ENCODE peak calls at places on chromosome 21, in nine cellular contexts. O is tibial nerve, Z is ovary, V is erythroblast, Y is heart left ventricle, A is lower leg skin, E is breast epithelium, I is esophagus squamous epithelium, B is IMR-90. J is an unnamed sample.

GRCh38 chr21:36705679-36706481 is 7.0 kb downstream of the SIM2 start:
- DNase-seq in O (no peak), Z (no peak), V (no peak), Y (no peak), A (peak), E (no peak), I (no peak), B (no peak), J (no peak)

GRCh38 chr21:25171438-25171837 is 435.8 kb downstream of the MRPL39 start:
- DNase-seq in O (no peak), Z (no peak), V (no peak), Y (no peak), A (no peak), E (no peak), I (no peak), B (peak), J (no peak)

GRCh38 chr21:45559216-45560105 is 17.2 kb upstream of the SLC19A1 start:
- DNase-seq in O (peak), Z (no peak), V (no peak), Y (no peak), A (peak), E (no peak), I (no peak), B (no peak), J (peak)

GRCh38 chr21:21200103-21200938 is 202.1 kb downstream of the NCAM2 start:
- DNase-seq in O (peak), Z (no peak), V (peak), Y (no peak), A (peak), E (peak), I (no peak), B (peak), J (no peak)

GRCh38 chr21:38056481-38056880 is 140.2 kb upstream of the KCNJ6 start:
- DNase-seq in O (no peak), Z (no peak), V (no peak), Y (no peak), A (no peak), E (no peak), I (no peak), B (no peak), J (no peak)

GRCh38 chr21:31235671-31236450 is 108.2 kb downstream of the TIAM1 start:
- DNase-seq in O (no peak), Z (no peak), V (no peak), Y (no peak), A (no peak), E (no peak), I (no peak), B (no peak), J (no peak)

GRCh38 chr21:45969921-45970673 is 11.5 kb upstream of the COL6A1 start:
- DNase-seq in O (no peak), Z (no peak), V (no peak), Y (no peak), A (peak), E (no peak), I (no peak), B (no peak), J (no peak)

GRCh38 chr21:32994305-32994704 is 31.4 kb upstream of the OLIG2 start:
- DNase-seq in O (no peak), Z (no peak), V (peak), Y (no peak), A (no peak), E (no peak), I (no peak), B (peak), J (no peak)

GRCh38 chr21:45888361-45889009 is 93.1 kb upstream of the COL6A1 start:
- DNase-seq in O (no peak), Z (no peak), V (no peak), Y (no peak), A (no peak), E (no peak), I (no peak), B (no peak), J (peak)

GRCh38 chr21:29166853-29167252 is 36.4 kb downstream of the MAP3K7CL start:
- DNase-seq in O (no peak), Z (no peak), V (no peak), Y (no peak), A (no peak), E (no peak), I (no peak), B (no peak), J (no peak)

GRCh38 chr21:45894107-45894810 is 87.3 kb upstream of the COL6A1 start:
- DNase-seq in O (no peak), Z (peak), V (no peak), Y (peak), A (no peak), E (no peak), I (no peak), B (peak), J (peak)

GRCh38 chr21:46060596-46061061 is 37.3 kb upstream of the COL6A2 start:
- DNase-seq in O (peak), Z (peak), V (no peak), Y (peak), A (peak), E (peak), I (no peak), B (peak), J (peak)

GRCh38 chr21:39575778-39576177 is 37.0 kb upstream of the B3GALT5 start:
- DNase-seq in O (no peak), Z (no peak), V (no peak), Y (no peak), A (no peak), E (no peak), I (no peak), B (no peak), J (no peak)

GRCh38 chr21:30340714-30341573 is 3.5 kb upstream of the KRTAP27-1 start:
- DNase-seq in O (no peak), Z (no peak), V (peak), Y (no peak), A (no peak), E (no peak), I (no peak), B (peak), J (no peak)

GRCh38 chr21:46116846-46117585 is 19.1 kb downstream of the COL6A2 start:
- DNase-seq in O (peak), Z (peak), V (no peak), Y (peak), A (peak), E (no peak), I (no peak), B (no peak), J (peak)

GRCh38 chr21:15894596-15894995 is 164.8 kb downstream of the USP25 start:
- DNase-seq in O (no peak), Z (no peak), V (no peak), Y (no peak), A (no peak), E (no peak), I (no peak), B (peak), J (no peak)

GRCh38 chr21:38258803-38259485 is 2.2 kb downstream of the KCNJ15 start:
- DNase-seq in O (no peak), Z (no peak), V (no peak), Y (no peak), A (no peak), E (no peak), I (no peak), B (peak), J (no peak)

GRCh38 chr21:31410763-31411278 is 66.8 kb upstream of the TIAM1 start:
- DNase-seq in O (no peak), Z (no peak), V (no peak), Y (no peak), A (peak), E (no peak), I (no peak), B (no peak), J (no peak)

DNA sequence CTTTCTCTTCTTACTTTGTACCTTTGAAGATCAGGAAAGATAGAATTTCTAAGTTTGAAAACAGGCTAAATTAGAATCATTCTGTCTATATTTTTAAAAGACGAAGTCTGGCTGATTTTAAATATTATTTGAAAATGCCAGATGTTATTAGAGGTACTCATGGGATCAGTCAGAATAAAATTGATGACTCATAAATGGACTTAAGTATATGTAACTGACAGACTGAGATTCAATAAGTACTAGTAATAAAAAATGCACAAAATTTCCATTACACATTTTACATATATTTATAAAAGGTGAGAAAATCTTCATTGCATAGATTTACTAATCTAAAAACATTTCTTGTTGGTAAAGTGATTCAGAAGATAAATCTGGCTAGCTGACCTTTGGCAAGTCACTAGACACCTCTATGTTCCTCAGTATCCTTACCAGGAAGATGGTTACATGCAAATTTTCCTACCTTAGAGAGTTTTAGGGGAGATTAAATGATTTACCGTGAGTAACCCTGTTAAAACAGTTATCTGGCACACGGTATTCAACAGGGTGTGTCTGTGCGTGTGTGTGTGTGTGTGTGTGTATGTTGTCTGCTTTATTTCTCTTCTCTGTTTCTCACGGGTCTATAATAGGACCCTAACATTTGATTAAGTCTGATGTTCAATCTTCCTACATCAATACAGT is 189.0 kb downstream of the RUNX1 start:
- DNase-seq in O (no peak), Z (no peak), V (no peak), Y (no peak), A (no peak), E (no peak), I (no peak), B (no peak), J (no peak)
- TF ChIP-seq POLR2A in O (no peak), Z (no peak), V (no peak), Y (no peak), A (no peak), E (no peak), I (no peak), B (peak), J (no peak)

GRCh38 chr21:27040738-27041137 is 73.8 kb upstream of the ADAMTS5 start:
- DNase-seq in O (no peak), Z (no peak), V (no peak), Y (no peak), A (no peak), E (no peak), I (no peak), B (no peak), J (no peak)

GRCh38 chr21:27033467-27033866 is 66.6 kb upstream of the ADAMTS5 start:
- DNase-seq in O (no peak), Z (no peak), V (no peak), Y (no peak), A (no peak), E (no peak), I (no peak), B (no peak), J (no peak)

GRCh38 chr21:27036736-27037301 is 69.9 kb upstream of the ADAMTS5 start:
- DNase-seq in O (no peak), Z (no peak), V (no peak), Y (no peak), A (no peak), E (no peak), I (no peak), B (peak), J (no peak)

GRCh38 chr21:27035791-27036190 is 68.9 kb upstream of the ADAMTS5 start:
- DNase-seq in O (no peak), Z (no peak), V (no peak), Y (no peak), A (no peak), E (no peak), I (no peak), B (no peak), J (no peak)

GRCh38 chr21:27034796-27035195 is 67.9 kb upstream of the ADAMTS5 start:
- DNase-seq in O (no peak), Z (no peak), V (no peak), Y (no peak), A (no peak), E (no peak), I (no peak), B (no peak), J (no peak)
- TF ChIP-seq POLR2A in O (no peak), Z (no peak), V (no peak), Y (no peak), A (no peak), E (no peak), I (no peak), B (no peak), J (no peak)

GRCh38 chr21:34594566-34595234 is 20.2 kb downstream of the RCAN1 start:
- DNase-seq in O (no peak), Z (no peak), V (no peak), Y (no peak), A (no peak), E (no peak), I (no peak), B (no peak), J (no peak)

GRCh38 chr21:34596561-34597271 is 18.2 kb downstream of the RCAN1 start:
- DNase-seq in O (no peak), Z (no peak), V (no peak), Y (no peak), A (no peak), E (no peak), I (no peak), B (no peak), J (no peak)

GRCh38 chr21:34593423-34593822 is 21.5 kb downstream of the RCAN1 start:
- DNase-seq in O (no peak), Z (no peak), V (no peak), Y (no peak), A (no peak), E (no peak), I (no peak), B (no peak), J (no peak)

GRCh38 chr21:34593954-34594531 is 20.9 kb downstream of the RCAN1 start:
- DNase-seq in O (no peak), Z (no peak), V (no peak), Y (no peak), A (no peak), E (no peak), I (no peak), B (no peak), J (no peak)

DNA sequence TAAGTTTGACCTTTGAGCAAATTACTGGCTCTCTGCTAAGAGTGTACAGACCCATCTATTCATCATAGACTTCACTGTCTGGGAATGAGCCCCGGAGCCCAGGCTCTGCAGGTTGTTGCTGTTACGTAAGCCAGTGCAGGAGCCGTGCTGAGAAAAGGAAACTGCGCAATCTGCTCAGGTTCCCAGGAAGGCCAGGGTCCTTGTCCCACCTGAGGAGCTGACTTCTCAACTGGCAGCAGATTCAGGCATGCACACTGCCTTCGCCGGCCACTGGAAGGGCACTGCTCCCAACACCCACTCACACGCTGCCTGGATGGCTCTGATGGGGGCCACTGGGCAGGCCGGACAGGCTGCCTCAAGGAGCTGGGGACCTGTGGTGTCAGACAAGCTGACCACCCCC is 19.5 kb downstream of the RCAN1 start:
- DNase-seq in O (no peak), Z (no peak), V (no peak), Y (no peak), A (no peak), E (no peak), I (no peak), B (no peak), J (no peak)
- TF ChIP-seq POLR2A in O (no peak), Z (no peak), V (no peak), Y (no peak), A (no peak), E (no peak), I (no peak), B (no peak), J (no peak)

DNA sequence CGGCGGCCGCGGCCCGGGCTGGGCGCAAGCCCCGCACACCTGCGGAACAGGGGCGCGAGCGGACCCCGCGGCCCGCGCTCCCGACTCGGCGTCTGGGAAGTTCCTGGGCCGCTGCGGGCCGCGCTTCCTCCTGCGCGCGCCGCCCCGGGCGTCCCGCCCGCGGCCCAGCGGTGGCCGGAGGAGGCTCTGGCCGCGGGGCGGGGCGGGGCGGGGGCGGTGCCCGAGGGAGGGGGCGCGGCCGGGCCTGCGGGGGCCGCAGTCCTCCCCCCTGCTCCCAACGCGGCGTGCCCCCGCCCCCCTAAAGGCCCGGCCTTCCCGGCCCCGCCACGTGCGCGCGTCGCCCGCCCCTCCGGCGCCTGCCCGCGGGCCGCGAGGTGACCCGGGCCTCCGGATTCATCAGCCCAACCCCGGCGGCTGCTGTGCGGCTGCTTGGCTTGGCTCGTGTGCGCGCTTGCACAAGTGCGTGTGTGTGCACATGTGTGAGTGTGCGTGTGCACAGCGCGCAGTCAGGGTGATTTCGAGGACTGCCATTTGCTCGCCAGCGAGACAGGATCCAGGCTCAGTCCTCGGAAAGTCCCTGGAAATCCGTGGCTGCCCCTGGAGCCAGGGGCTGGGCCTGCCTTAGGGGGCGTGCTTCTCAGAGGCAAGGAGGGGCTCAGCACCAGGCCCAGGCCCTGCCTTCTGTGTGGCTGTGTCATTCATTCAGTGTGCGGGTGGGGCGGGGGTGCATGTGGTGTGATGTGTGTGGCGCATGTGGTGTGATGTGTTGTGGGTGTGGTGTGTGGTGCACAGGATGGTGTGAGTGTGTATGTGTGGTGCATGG is at the start of gene C2CD2:
- DNase-seq in O (no peak), Z (peak), V (peak), Y (peak), A (no peak), E (no peak), I (no peak), B (peak), J (peak)
- TF ChIP-seq POLR2A in O (peak), Z (no peak), V (no peak), Y (no peak), A (no peak), E (no peak), I (peak), B (peak), J (no peak)

GRCh38 chr21:17612023-17612564 is 607 bp downstream of the BTG3 start:
- DNase-seq in O (no peak), Z (peak), V (peak), Y (peak), A (peak), E (peak), I (peak), B (peak), J (peak)

GRCh38 chr21:17611414-17612022 is 1.2 kb downstream of the BTG3 start:
- DNase-seq in O (peak), Z (peak), V (peak), Y (peak), A (peak), E (peak), I (peak), B (peak), J (peak)

GRCh38 chr21:17610862-17611261 is 1.8 kb downstream of the BTG3 start:
- DNase-seq in O (no peak), Z (no peak), V (peak), Y (no peak), A (no peak), E (no peak), I (no peak), B (peak), J (no peak)

GRCh38 chr21:17613242-17613676 is 558 bp upstream of the BTG3 start:
- DNase-seq in O (peak), Z (peak), V (peak), Y (peak), A (peak), E (peak), I (no peak), B (no peak), J (no peak)

GRCh38 chr21:17612565-17613241 is at the start of gene BTG3:
- DNase-seq in O (peak), Z (peak), V (peak), Y (peak), A (peak), E (peak), I (no peak), B (peak), J (peak)
- TF ChIP-seq POLR2A in O (peak), Z (peak), V (peak), Y (no peak), A (peak), E (peak), I (peak), B (peak), J (peak)

DNA sequence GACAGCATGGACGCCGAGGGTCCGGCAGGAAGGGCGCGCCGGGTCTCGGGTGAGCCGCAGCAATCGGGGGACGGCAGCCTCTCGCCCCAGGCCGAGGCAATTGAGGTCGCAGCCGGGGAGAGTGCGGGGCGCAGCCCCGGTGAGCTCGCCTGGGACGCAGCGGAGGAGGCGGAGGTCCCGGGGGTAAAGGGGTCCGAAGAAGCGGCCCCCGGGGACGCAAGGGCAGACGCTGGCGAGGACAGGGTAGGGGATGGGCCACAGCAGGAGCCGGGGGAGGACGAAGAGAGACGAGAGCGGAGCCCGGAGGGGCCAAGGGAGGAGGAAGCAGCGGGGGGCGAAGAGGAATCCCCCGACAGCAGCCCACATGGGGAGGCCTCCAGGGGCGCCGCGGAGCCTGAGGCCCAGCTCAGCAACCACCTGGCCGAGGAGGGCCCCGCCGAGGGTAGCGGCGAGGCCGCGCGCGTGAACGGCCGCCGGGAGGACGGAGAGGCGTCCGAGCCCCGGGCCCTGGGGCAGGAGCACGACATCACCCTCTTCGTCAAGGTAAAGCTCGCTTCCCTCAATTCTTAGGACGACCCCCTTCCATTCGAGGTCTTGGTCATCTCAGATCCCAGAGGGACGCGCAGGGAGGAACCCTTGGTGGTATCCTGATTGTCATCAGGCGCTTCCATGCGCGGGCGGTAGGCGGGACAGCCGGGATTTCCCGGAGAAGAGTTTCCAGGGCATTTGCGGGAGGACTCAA is 1.6 kb downstream of the CLIC6 start:
- DNase-seq in O (no peak), Z (peak), V (no peak), Y (peak), A (no peak), E (no peak), I (no peak), B (no peak), J (peak)
- TF ChIP-seq POLR2A in O (no peak), Z (no peak), V (no peak), Y (no peak), A (no peak), E (no peak), I (no peak), B (no peak), J (no peak)

GRCh38 chr21:14526199-14526598 is 19.9 kb downstream of the SAMSN1 start:
- DNase-seq in O (no peak), Z (no peak), V (no peak), Y (no peak), A (no peak), E (no peak), I (no peak), B (no peak), J (no peak)

GRCh38 chr21:14523234-14523633 is 22.9 kb downstream of the SAMSN1 start:
- DNase-seq in O (no peak), Z (no peak), V (peak), Y (no peak), A (no peak), E (no peak), I (no peak), B (no peak), J (peak)

GRCh38 chr21:14522689-14523088 is 23.4 kb downstream of the SAMSN1 start:
- DNase-seq in O (no peak), Z (no peak), V (no peak), Y (no peak), A (no peak), E (no peak), I (no peak), B (no peak), J (no peak)

GRCh38 chr21:14520535-14520934 is 25.6 kb downstream of the SAMSN1 start:
- DNase-seq in O (no peak), Z (no peak), V (peak), Y (no peak), A (no peak), E (no peak), I (no peak), B (no peak), J (peak)
- TF ChIP-seq POLR2A in O (no peak), Z (no peak), V (no peak), Y (no peak), A (no peak), E (no peak), I (no peak), B (no peak), J (no peak)

J was measured in spleen.